ENCODE peak calls at places on chromosome 16, in five cellular contexts. T, P, Q, G and K are unnamed samples. For H3K9me3, the result is how much of the 10 kb centered on the place peaks cover.

GRCh38 chr16:28951410-28951943 is 740 bp downstream of the NFATC2IP start:
- DNase-seq in T (no peak), P (no peak), Q (no peak), G (no peak), K (no peak)

GRCh38 chr16:29674188-29674587 is 4.8 kb upstream of the QPRT start:
- DNase-seq in T (peak), P (peak), Q (no peak), G (no peak), K (no peak)

GRCh38 chr16:51967566-51967965 is 579.4 kb downstream of the TOX3 start:
- DNase-seq in T (no peak), P (peak), Q (no peak), G (no peak), K (no peak)

GRCh38 chr16:11621539-11621919 is 34.8 kb upstream of the LITAF start:
- DNase-seq in T (no peak), P (no peak), Q (no peak), G (no peak), K (no peak)

GRCh38 chr16:66551362-66551761 is 1.0 kb upstream of the CKLF start:
- DNase-seq in T (no peak), P (peak), Q (peak), G (no peak), K (peak)

GRCh38 chr16:56462064-56462796 is 10.9 kb downstream of the OGFOD1 start:
- DNase-seq in T (no peak), P (no peak), Q (no peak), G (no peak), K (no peak)

GRCh38 chr16:706189-707061 is 824 bp upstream of the FBXL16 start:
- DNase-seq in T (no peak), P (no peak), Q (no peak), G (no peak), K (no peak)

GRCh38 chr16:3960049-3960809 is 79.7 kb upstream of the CREBBP start:
- DNase-seq in T (no peak), P (peak), Q (no peak), G (no peak), K (no peak)

GRCh38 chr16:67841198-67841815 is 813 bp upstream of the THAP11 start:
- DNase-seq in T (no peak), P (peak), Q (no peak), G (no peak), K (no peak)

GRCh38 chr16:67464565-67464964 is 16.4 kb downstream of the ATP6V0D1 start:
- DNase-seq in T (no peak), P (no peak), Q (no peak), G (no peak), K (no peak)

GRCh38 chr16:25124503-25124902 is 13.0 kb downstream of the LCMT1 start:
- DNase-seq in T (no peak), P (no peak), Q (no peak), G (no peak), K (no peak)

GRCh38 chr16:23152386-23153178 is 3.3 kb upstream of the USP31 start:
- DNase-seq in T (no peak), P (no peak), Q (no peak), G (no peak), K (no peak)

GRCh38 chr16:87201052-87201451 is 116.1 kb downstream of the C16orf95 start:
- DNase-seq in T (no peak), P (peak), Q (no peak), G (no peak), K (no peak)

GRCh38 chr16:83420206-83420760 is 387.5 kb upstream of the HSBP1 start:
- DNase-seq in T (no peak), P (peak), Q (no peak), G (no peak), K (no peak)

GRCh38 chr16:87930456-87930855 is 5.9 kb downstream of the CA5A start:
- DNase-seq in T (no peak), P (peak), Q (no peak), G (no peak), K (no peak)

GRCh38 chr16:56995136-56995805 is 5.9 kb downstream of the NLRC5 start:
- DNase-seq in T (no peak), P (no peak), Q (no peak), G (no peak), K (no peak)

DNA sequence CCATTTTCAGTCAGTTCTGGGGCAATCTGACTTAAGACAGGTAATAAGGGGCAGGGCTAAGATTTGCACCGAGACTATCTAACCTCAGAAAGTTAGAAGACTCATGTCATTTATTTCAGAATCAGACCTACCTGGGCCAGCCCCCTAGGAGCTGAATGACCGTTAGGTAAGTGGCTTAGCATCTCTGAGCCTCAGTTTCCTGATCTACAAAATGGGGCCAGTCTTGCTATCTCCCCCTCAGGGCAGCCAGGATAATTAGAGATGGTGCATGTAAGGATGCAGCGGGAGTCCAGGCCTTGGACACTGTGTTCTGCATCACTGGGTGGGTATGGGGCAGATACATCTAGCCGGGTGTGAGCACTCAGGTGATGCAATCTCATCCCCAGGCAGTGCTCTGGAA is 10.4 kb upstream of the METTL22 start:
- DNase-seq in T (no peak), P (no peak), Q (no peak), G (no peak), K (no peak)
- H3K9me3 ChIP-seq in T (under half), P (under half), Q (under half), G (under half), K (under half)

GRCh38 chr16:60744198-60744597 is 1292.0 kb downstream of the CDH8 start:
- DNase-seq in T (no peak), P (no peak), Q (no peak), G (no peak), K (no peak)

GRCh38 chr16:60740033-60740696 is 1296.1 kb downstream of the CDH8 start:
- DNase-seq in T (no peak), P (no peak), Q (no peak), G (no peak), K (no peak)

DNA sequence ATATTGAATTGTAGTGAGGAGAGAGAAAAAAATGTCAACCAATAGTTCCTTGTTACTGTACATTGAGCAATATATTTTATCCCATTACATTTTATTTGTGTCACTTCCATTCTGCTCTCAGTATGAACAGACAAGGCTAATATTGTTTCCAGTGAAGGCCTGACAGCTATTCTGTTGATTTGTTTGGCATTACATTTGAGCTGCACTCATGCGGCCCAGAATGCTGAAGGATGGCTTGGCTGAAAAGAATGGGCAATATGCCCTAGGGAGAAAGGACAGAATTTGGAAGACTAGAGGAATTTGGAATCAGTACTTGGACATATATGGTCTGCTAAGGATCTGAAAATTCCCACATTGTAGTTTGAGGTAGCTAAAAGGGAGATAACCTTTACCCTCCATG is 1294.4 kb downstream of the CDH8 start:
- DNase-seq in T (no peak), P (no peak), Q (no peak), G (no peak), K (no peak)
- H3K9me3 ChIP-seq in T (under half), P (under half), Q (under half), G (under half), K (under half)

GRCh38 chr16:35733971-35734702 is 2274.7 kb downstream of the TP53TG3F start:
- DNase-seq in T (no peak), P (no peak), Q (no peak), G (no peak), K (no peak)

GRCh38 chr16:35731341-35732040 is 2272.1 kb downstream of the TP53TG3F start:
- DNase-seq in T (no peak), P (no peak), Q (no peak), G (no peak), K (no peak)

GRCh38 chr16:35734728-35735402 is 2275.5 kb downstream of the TP53TG3F start:
- DNase-seq in T (no peak), P (no peak), Q (no peak), G (peak), K (no peak)

GRCh38 chr16:35732046-35732810 is 2272.8 kb downstream of the TP53TG3F start:
- DNase-seq in T (no peak), P (no peak), Q (no peak), G (no peak), K (no peak)

GRCh38 chr16:35733278-35733965 is 2274.0 kb downstream of the TP53TG3F start:
- DNase-seq in T (no peak), P (no peak), Q (no peak), G (no peak), K (no peak)
- H3K9me3 ChIP-seq in T (under half), P (under half), Q (under half), G (under half), K (under half)

GRCh38 chr16:35525979-35526590 is 2066.7 kb downstream of the TP53TG3F start:
- DNase-seq in T (no peak), P (no peak), Q (no peak), G (peak), K (no peak)
- H3K9me3 ChIP-seq in T (under half), P (under half), Q (under half), G (under half), K (under half)

GRCh38 chr16:21183995-21184394 is 25.5 kb downstream of the LDAF1 start:
- DNase-seq in T (no peak), P (no peak), Q (no peak), G (no peak), K (no peak)

GRCh38 chr16:21186326-21186691 is 25.1 kb downstream of the ZP2 start:
- DNase-seq in T (no peak), P (no peak), Q (no peak), G (no peak), K (no peak)

GRCh38 chr16:21185659-21186325 is 25.6 kb downstream of the ZP2 start:
- DNase-seq in T (no peak), P (no peak), Q (no peak), G (no peak), K (no peak)

GRCh38 chr16:21179983-21180365 is 21.5 kb downstream of the LDAF1 start:
- DNase-seq in T (no peak), P (no peak), Q (no peak), G (no peak), K (no peak)

GRCh38 chr16:21184834-21185233 is 26.4 kb downstream of the LDAF1 start:
- DNase-seq in T (no peak), P (no peak), Q (no peak), G (no peak), K (no peak)
- H3K9me3 ChIP-seq in T (under half), P (under half), Q (under half), G (under half), K (under half)

GRCh38 chr16:35749253-35750141 is 2290.1 kb downstream of the TP53TG3F start:
- DNase-seq in T (no peak), P (no peak), Q (no peak), G (peak), K (no peak)

GRCh38 chr16:35751191-35751941 is 2292.0 kb downstream of the TP53TG3F start:
- DNase-seq in T (no peak), P (no peak), Q (no peak), G (peak), K (no peak)

GRCh38 chr16:35750701-35751104 is 2291.3 kb downstream of the TP53TG3F start:
- DNase-seq in T (no peak), P (no peak), Q (no peak), G (peak), K (no peak)

GRCh38 chr16:35748621-35749252 is 2289.3 kb downstream of the TP53TG3F start:
- DNase-seq in T (no peak), P (no peak), Q (no peak), G (peak), K (no peak)

GRCh38 chr16:35750157-35750689 is 2290.8 kb downstream of the TP53TG3F start:
- DNase-seq in T (no peak), P (no peak), Q (no peak), G (peak), K (no peak)
- H3K9me3 ChIP-seq in T (under half), P (under half), Q (under half), G (under half), K (under half)

GRCh38 chr16:89232107-89232506 is 14.6 kb downstream of the ZNF778 start:
- DNase-seq in T (no peak), P (no peak), Q (no peak), G (no peak), K (no peak)
- H3K9me3 ChIP-seq in T (under half), P (under half), Q (under half), G (under half), K (under half)